ENCODE peak calls at places on chromosomes 1 and 21, in ten cellular contexts. Z is HTR-8/SVneo; K is DMS 273 treated with DMSO at 0.1 percent for 48 hours; J is CD4-positive, alpha-beta T cell; R is NCI-H510A; X is activated CD4-positive, alpha-beta T cell treated with anti-CD3 and anti-CD28 coated beads for 24 hours; I is activated CD8-positive, alpha-beta memory T cell treated with anti-CD3 and anti-CD28 coated beads for 24 hours; D is activated T-cell treated with anti-CD3 and anti-CD28 coated beads for 1 hour; T is H1; C is NCI-H2081. Y is an unnamed sample.

GRCh38 chr1:55640708-55641473 is 425.7 kb upstream of the USP24 start:
- DNase-seq in R (no peak), I (no peak), X (peak; percentile 3), Z (no peak), D (no peak), T (no peak), C (no peak), J (peak; percentile 11), K (no peak), Y (peak; percentile 81)

GRCh38 chr1:88890790-88891317 is 513 bp downstream of the GTF2B start:
- DNase-seq in T (no peak), X (no peak), I (no peak), C (no peak), D (no peak), Z (no peak), J (no peak), R (peak; percentile 6), K (no peak), Y (peak; percentile 77)

GRCh38 chr1:226679853-226680516 is 59.1 kb downstream of the ITPKB start:
- DNase-seq in J (peak; percentile 78), C (no peak), Z (no peak), I (peak; percentile 91), D (peak; percentile 70), X (peak; percentile 68), K (no peak), R (no peak), T (peak; percentile 97), Y (peak; percentile 88)

GRCh38 chr21:39003982-39004775 is 179.1 kb downstream of the PSMG1 start:
- DNase-seq in K (no peak), T (no peak), C (no peak), Z (no peak), J (no peak), I (no peak), X (no peak), D (no peak), R (no peak), Y (no peak)

GRCh38 chr1:26862781-26863676 is at the start of gene SFN:
- DNase-seq in J (peak; percentile 29), C (peak; percentile 84), X (peak; percentile 29), K (no peak), D (peak; percentile 40), T (peak; percentile 84), I (peak; percentile 69), Z (no peak), R (peak; percentile 92), Y (no peak)

GRCh38 chr1:17010601-17011438 is 908 bp downstream of the ATP13A2 start:
- DNase-seq in C (peak; percentile 30), R (no peak), Z (peak; percentile 41), D (peak; percentile 5), T (no peak), I (peak; percentile 58), K (no peak), J (no peak), X (no peak), Y (peak; percentile 63)

GRCh38 chr1:39490596-39491145 is 765 bp upstream of the BMP8A start:
- DNase-seq in I (peak; percentile 74), Z (no peak), D (no peak), X (no peak), T (no peak), K (no peak), J (peak; percentile 15), C (peak; percentile 34), R (peak; percentile 75), Y (no peak)

GRCh38 chr1:244112046-244112445 is 61.0 kb downstream of the ZBTB18 start:
- DNase-seq in J (no peak), T (no peak), X (no peak), R (no peak), Z (no peak), I (no peak), D (no peak), C (no peak), K (no peak), Y (no peak)

GRCh38 chr1:23643668-23644554 is 47.7 kb upstream of the RPL11 start:
- DNase-seq in K (peak; percentile 43), T (no peak), J (no peak), C (no peak), D (no peak), I (no peak), Z (no peak), R (no peak), X (no peak), Y (peak; percentile 21)

GRCh38 chr1:22969224-22969829 is 3.3 kb downstream of the LACTBL1 start:
- DNase-seq in R (no peak), K (peak; percentile 97), J (no peak), D (no peak), T (no peak), Z (peak; percentile 27), I (no peak), C (peak; percentile 88), X (no peak), Y (peak; percentile 72)

GRCh38 chr1:206117151-206117948 is at the start of gene AVPR1B:
- DNase-seq in I (no peak), J (no peak), T (peak; percentile 21), D (no peak), C (peak; percentile 43), R (peak; percentile 81), K (no peak), X (no peak), Z (peak; percentile 64), Y (peak; percentile 68)

GRCh38 chr1:39048745-39049370 is 22.7 kb downstream of the NDUFS5 start:
- DNase-seq in D (no peak), X (no peak), C (no peak), K (no peak), Z (no peak), T (no peak), I (no peak), J (no peak), R (no peak), Y (peak; percentile 12)

GRCh38 chr21:39281853-39282252 is 31.6 kb downstream of the BRWD1 start:
- DNase-seq in R (no peak), D (no peak), Z (no peak), J (no peak), C (no peak), K (no peak), T (no peak), X (no peak), I (no peak), Y (no peak)

GRCh38 chr1:32984090-32984828 is 19.6 kb upstream of the RNF19B start:
- DNase-seq in C (no peak), J (peak; percentile 46), K (no peak), I (no peak), X (no peak), Z (no peak), T (no peak), D (no peak), R (no peak), Y (no peak)

GRCh38 chr1:7331926-7332535 is 439.1 kb upstream of the VAMP3 start:
- DNase-seq in K (no peak), T (no peak), I (peak; percentile 7), J (no peak), X (no peak), R (no peak), Z (no peak), D (no peak), C (no peak), Y (no peak)

GRCh38 chr1:173113015-173113741 is 62.4 kb upstream of the TNFSF18 start:
- DNase-seq in I (no peak), R (no peak), X (no peak), Z (no peak), D (no peak), C (no peak), K (no peak), T (no peak), J (no peak), Y (no peak)

GRCh38 chr1:173960625-173961024 is 43.5 kb upstream of the SERPINC1 start:
- DNase-seq in K (no peak), J (no peak), Z (no peak), X (no peak), D (no peak), T (no peak), R (no peak), C (no peak), I (no peak), Y (no peak)

GRCh38 chr1:206693592-206693991 is 8.9 kb downstream of the MAPKAPK2 start:
- DNase-seq in Z (no peak), I (no peak), D (no peak), X (no peak), C (no peak), T (no peak), J (no peak), R (no peak), K (no peak), Y (no peak)

GRCh38 chr1:9593492-9594465 is 5.1 kb downstream of the TMEM201 start:
- DNase-seq in T (peak; percentile 23), I (no peak), D (peak; percentile 14), Z (peak; percentile 34), C (peak; percentile 88), J (no peak), K (peak; percentile 55), X (no peak), R (peak; percentile 97), Y (peak; percentile 68)

GRCh38 chr21:38266732-38267131 is 9.9 kb downstream of the KCNJ15 start:
- DNase-seq in Z (peak; percentile 26), T (no peak), R (no peak), I (no peak), J (no peak), D (no peak), K (no peak), C (no peak), X (no peak), Y (no peak)

GRCh38 chr1:36872858-36873257 is 161.5 kb downstream of the GRIK3 start:
- DNase-seq in R (no peak), K (no peak), J (no peak), X (no peak), D (no peak), Z (no peak), T (no peak), I (no peak), C (no peak), Y (no peak)

GRCh38 chr1:56284933-56285332 is 294.4 kb downstream of the PLPP3 start:
- DNase-seq in C (no peak), R (no peak), I (no peak), X (no peak), Z (no peak), K (no peak), T (no peak), J (no peak), D (no peak), Y (peak; percentile 52)

GRCh38 chr1:233406994-233407631 is 79.6 kb downstream of the MAP3K21 start:
- DNase-seq in J (no peak), D (no peak), I (no peak), Z (no peak), K (no peak), R (no peak), X (no peak), C (no peak), T (no peak), Y (no peak)

GRCh38 chr1:44323952-44324351 is 31.1 kb downstream of the ERI3 start:
- DNase-seq in T (no peak), R (no peak), C (no peak), J (no peak), X (no peak), D (no peak), Z (no peak), I (no peak), K (no peak), Y (peak; percentile 40)

GRCh38 chr1:23484253-23485001 is 448 bp upstream of the ASAP3 start:
- DNase-seq in Z (peak; percentile 89), I (peak; percentile 94), C (peak; percentile 79), D (peak; percentile 91), R (peak; percentile 81), X (peak; percentile 90), J (peak; percentile 92), K (peak; percentile 80), T (peak; percentile 71), Y (peak; percentile 99)

GRCh38 chr1:115717541-115717940 is 51.0 kb downstream of the CASQ2 start:
- DNase-seq in C (no peak), Z (no peak), I (no peak), K (no peak), X (no peak), R (no peak), T (no peak), D (peak; percentile 4), J (peak; percentile 9), Y (peak; percentile 44)

GRCh38 chr1:97119775-97120174 is 398.2 kb downstream of the PTBP2 start:
- DNase-seq in X (no peak), C (no peak), Z (no peak), T (no peak), D (no peak), I (no peak), R (no peak), J (no peak), K (no peak), Y (no peak)

GRCh38 chr1:244341455-244342450 is 110.0 kb downstream of the ADSS2 start:
- DNase-seq in X (no peak), I (peak; percentile 11), K (no peak), Z (no peak), C (peak; percentile 92), T (peak; percentile 66), D (no peak), R (no peak), J (no peak), Y (no peak)

Y was measured in adipocyte.